ENCODE peak calls at places on chromosome 10, in five cellular contexts. I, G, T, U and Z are unnamed samples.

GRCh38 chr10:70053896-70054641 is 1.4 kb downstream of the MACROH2A2 start:
- DNase-seq in I (no peak), G (no peak), T (no peak), U (no peak), Z (peak)

GRCh38 chr10:67864560-67865371 is 19.7 kb upstream of the SIRT1 start:
- DNase-seq in I (no peak), G (no peak), T (no peak), U (no peak), Z (no peak)

GRCh38 chr10:8086315-8086714 is 31.8 kb downstream of the GATA3 start:
- DNase-seq in I (no peak), G (no peak), T (no peak), U (no peak), Z (no peak)

GRCh38 chr10:42940487-42941157 is 136.2 kb upstream of the RET start:
- DNase-seq in I (no peak), G (peak), T (no peak), U (peak), Z (peak)

GRCh38 chr10:86668297-86669165 is at the start of gene LDB3:
- DNase-seq in I (no peak), G (no peak), T (no peak), U (no peak), Z (no peak)

GRCh38 chr10:22716943-22717342 is 2.6 kb upstream of the PIP4K2A start:
- DNase-seq in I (no peak), G (no peak), T (no peak), U (no peak), Z (no peak)

GRCh38 chr10:118966131-118967125 is 63.1 kb upstream of the NANOS1 start:
- DNase-seq in I (no peak), G (no peak), T (no peak), U (no peak), Z (no peak)

GRCh38 chr10:49382826-49383225 is 13.1 kb downstream of the DRGX start:
- DNase-seq in I (no peak), G (no peak), T (no peak), U (no peak), Z (peak)

GRCh38 chr10:112183329-112184051 is at the start of gene GPAM:
- DNase-seq in I (peak), G (peak), T (peak), U (peak), Z (peak)

GRCh38 chr10:35103887-35104286 is 13.7 kb upstream of the CUL2 start:
- DNase-seq in I (no peak), G (no peak), T (no peak), U (no peak), Z (no peak)

GRCh38 chr10:13633689-13634088 is 46.9 kb downstream of the PRPF18 start:
- DNase-seq in I (no peak), G (no peak), T (no peak), U (no peak), Z (no peak)

GRCh38 chr10:124273141-124273540 is 145.6 kb downstream of the OAT start:
- DNase-seq in I (no peak), G (no peak), T (no peak), U (no peak), Z (no peak)

GRCh38 chr10:48291190-48291589 is 15.3 kb upstream of the MAPK8 start:
- DNase-seq in I (no peak), G (no peak), T (no peak), U (no peak), Z (no peak)

GRCh38 chr10:27479016-27479415 is 25.1 kb upstream of the RAB18 start:
- DNase-seq in I (no peak), G (no peak), T (no peak), U (no peak), Z (no peak)

GRCh38 chr10:77131214-77131613 is 506.4 kb downstream of the KCNMA1 start:
- DNase-seq in I (no peak), G (no peak), T (no peak), U (peak), Z (no peak)

GRCh38 chr10:43128331-43128730 is 9.9 kb upstream of the CSGALNACT2 start:
- DNase-seq in I (no peak), G (no peak), T (no peak), U (no peak), Z (peak)

GRCh38 chr10:129775681-129776080 is 188.4 kb downstream of the EBF3 start:
- DNase-seq in I (no peak), G (no peak), T (no peak), U (no peak), Z (peak)

GRCh38 chr10:7107287-7107686 is 303.5 kb downstream of the SFMBT2 start:
- DNase-seq in I (no peak), G (no peak), T (no peak), U (no peak), Z (no peak)

GRCh38 chr10:104576611-104577010 is 64.5 kb upstream of the SORCS3 start:
- DNase-seq in I (no peak), G (no peak), T (no peak), U (peak), Z (no peak)

GRCh38 chr10:47400251-47400650 is 16.2 kb upstream of the ZNF488 start:
- DNase-seq in I (no peak), G (peak), T (no peak), U (peak), Z (peak)

GRCh38 chr10:812787-813186 is 118.7 kb downstream of the LARP4B start:
- DNase-seq in I (no peak), G (no peak), T (no peak), U (peak), Z (no peak)

GRCh38 chr10:118042827-118043242 is 3.9 kb downstream of the RAB11FIP2 start:
- DNase-seq in I (no peak), G (no peak), T (no peak), U (no peak), Z (no peak)

GRCh38 chr10:91140995-91141549 is 79.4 kb upstream of the PCGF5 start:
- DNase-seq in I (no peak), G (no peak), T (no peak), U (no peak), Z (no peak)

GRCh38 chr10:44010873-44011602 is 362.4 kb upstream of the ZNF32 start:
- DNase-seq in I (no peak), G (no peak), T (peak), U (peak), Z (no peak)

GRCh38 chr10:5649746-5650145 is 16.6 kb downstream of the ASB13 start:
- DNase-seq in I (no peak), G (no peak), T (no peak), U (no peak), Z (no peak)

GRCh38 chr10:80444646-80445319 is 9.3 kb upstream of the TSPAN14 start:
- DNase-seq in I (peak), G (peak), T (peak), U (no peak), Z (no peak)

GRCh38 chr10:80504158-80504811 is 33.4 kb upstream of the SH2D4B start:
- DNase-seq in I (no peak), G (no peak), T (no peak), U (no peak), Z (no peak)

GRCh38 chr10:43667736-43668371 is 19.2 kb upstream of the ZNF32 start:
- DNase-seq in I (no peak), G (no peak), T (no peak), U (no peak), Z (no peak)

GRCh38 chr10:121481222-121481621 is 117.0 kb downstream of the FGFR2 start:
- DNase-seq in I (peak), G (no peak), T (no peak), U (no peak), Z (no peak)

GRCh38 chr10:48209246-48209645 is 65.2 kb downstream of the FRMPD2 start:
- DNase-seq in I (no peak), G (no peak), T (no peak), U (no peak), Z (no peak)

GRCh38 chr10:1130226-1130625 is 74.0 kb downstream of the WDR37 start:
- DNase-seq in I (no peak), G (no peak), T (no peak), U (no peak), Z (no peak)

GRCh38 chr10:121024905-121025584 is 173.9 kb downstream of the WDR11 start:
- DNase-seq in I (no peak), G (no peak), T (no peak), U (no peak), Z (no peak)

GRCh38 chr10:31346953-31347352 is 27.9 kb downstream of the ZEB1 start:
- DNase-seq in I (no peak), G (no peak), T (no peak), U (no peak), Z (no peak)

GRCh38 chr10:96626795-96627194 is 40.0 kb upstream of the TM9SF3 start:
- DNase-seq in I (no peak), G (no peak), T (no peak), U (no peak), Z (no peak)
- TF ChIP-seq CTCF in I (no peak), G (no peak), T (no peak), U (no peak), Z (no peak)

GRCh38 chr10:132441818-132442217 is 44.8 kb downstream of the PWWP2B start:
- DNase-seq in I (no peak), G (peak), T (no peak), U (no peak), Z (no peak)
- TF ChIP-seq CTCF in I (no peak), G (no peak), T (no peak), U (no peak), Z (no peak)

GRCh38 chr10:97355571-97355975 is 21.0 kb upstream of the FRAT2 start:
- DNase-seq in I (no peak), G (no peak), T (no peak), U (no peak), Z (no peak)
- TF ChIP-seq CTCF in I (peak), G (peak), T (no peak), U (peak), Z (peak)

GRCh38 chr10:101297901-101298451 is 56.0 kb upstream of the BTRC start:
- DNase-seq in I (peak), G (peak), T (peak), U (no peak), Z (peak)

GRCh38 chr10:101299211-101299610 is 54.8 kb upstream of the BTRC start:
- DNase-seq in I (no peak), G (no peak), T (no peak), U (no peak), Z (no peak)

GRCh38 chr10:101303087-101303753 is 50.7 kb upstream of the BTRC start:
- DNase-seq in I (no peak), G (no peak), T (no peak), U (no peak), Z (no peak)

GRCh38 chr10:101304316-101304715 is 49.6 kb upstream of the BTRC start:
- DNase-seq in I (no peak), G (no peak), T (no peak), U (no peak), Z (no peak)

GRCh38 chr10:101301111-101301731 is 52.7 kb upstream of the BTRC start:
- DNase-seq in I (peak), G (no peak), T (peak), U (no peak), Z (no peak)
- TF ChIP-seq CTCF in I (peak), G (peak), T (peak), U (peak), Z (peak)